ENCODE peak calls at places on chromosomes 11 and 22, in six cellular contexts. Q is bronchial epithelial cell, R is heart left ventricle, U is fibroblast of lung, Z is colonic mucosa, J is dorsolateral prefrontal cortex. Y is an unnamed sample.

GRCh38 chr11:120172921-120173705 is 35.2 kb upstream of the TRIM29 start:
- DNase-seq in Q (no peak), R (no peak), U (no peak), Z (no peak), J (no peak), Y (peak)

GRCh38 chr11:131811380-131811779 is 441.0 kb downstream of the NTM start:
- DNase-seq in Q (peak), R (no peak), U (peak), Z (no peak), J (no peak), Y (no peak)

GRCh38 chr11:518463-519202 is 11.6 kb upstream of the RNH1 start:
- DNase-seq in Q (peak), R (peak), U (peak), Z (peak), J (peak), Y (peak)

GRCh38 chr11:1928038-1928890 is 8.8 kb downstream of the TNNT3 start:
- DNase-seq in Q (no peak), R (no peak), U (no peak), Z (no peak), J (no peak), Y (no peak)

GRCh38 chr11:122042981-122043380 is 73.0 kb downstream of the BLID start:
- DNase-seq in Q (no peak), R (no peak), U (no peak), Z (no peak), J (no peak), Y (no peak)

GRCh38 chr22:18950141-18950540 is 14.0 kb upstream of the PRODH start:
- DNase-seq in Q (no peak), R (no peak), U (no peak), Z (no peak), J (no peak), Y (no peak)

GRCh38 chr11:11621881-11622706 is at the start of gene GALNT18:
- DNase-seq in Q (peak), R (peak), U (peak), Z (peak), J (peak), Y (peak)

GRCh38 chr11:1510928-1511327 is 24.3 kb upstream of the MOB2 start:
- DNase-seq in Q (no peak), R (no peak), U (no peak), Z (no peak), J (peak), Y (no peak)

GRCh38 chr11:61693897-61694840 is 14.0 kb downstream of the DAGLA start:
- DNase-seq in Q (no peak), R (peak), U (no peak), Z (peak), J (no peak), Y (no peak)

GRCh38 chr11:125275905-125276634 is 111.5 kb downstream of the PKNOX2 start:
- DNase-seq in Q (peak), R (no peak), U (peak), Z (no peak), J (no peak), Y (no peak)

GRCh38 chr11:129247129-129247528 is 55.0 kb upstream of the ARHGAP32 start:
- DNase-seq in Q (peak), R (no peak), U (peak), Z (no peak), J (no peak), Y (no peak)

GRCh38 chr22:29756341-29756740 is 10.5 kb downstream of the ZMAT5 start:
- DNase-seq in Q (peak), R (no peak), U (no peak), Z (no peak), J (no peak), Y (no peak)

GRCh38 chr11:79227732-79228416 is 213.0 kb downstream of the TENM4 start:
- DNase-seq in Q (no peak), R (no peak), U (no peak), Z (no peak), J (no peak), Y (no peak)

GRCh38 chr11:35794850-35795249 is 132.3 kb downstream of the TRIM44 start:
- DNase-seq in Q (peak), R (no peak), U (peak), Z (no peak), J (no peak), Y (no peak)

GRCh38 chr11:30254307-30255298 is 23.8 kb downstream of the FSHB start:
- DNase-seq in Q (no peak), R (no peak), U (peak), Z (no peak), J (no peak), Y (no peak)

GRCh38 chr22:39900306-39901227 is at the start of gene GRAP2:
- DNase-seq in Q (no peak), R (no peak), U (no peak), Z (no peak), J (no peak), Y (no peak)

GRCh38 chr11:122048401-122048800 is 67.6 kb downstream of the BLID start:
- DNase-seq in Q (peak), R (no peak), U (no peak), Z (no peak), J (no peak), Y (no peak)

GRCh38 chr11:115488945-115489344 is 15.3 kb downstream of the CADM1 start:
- DNase-seq in Q (peak), R (no peak), U (peak), Z (no peak), J (no peak), Y (no peak)

GRCh38 chr11:22539851-22540376 is 85.7 kb downstream of the FANCF start:
- DNase-seq in Q (peak), R (no peak), U (peak), Z (no peak), J (no peak), Y (no peak)

GRCh38 chr11:47171856-47172255 is 4.8 kb downstream of the ARFGAP2 start:
- DNase-seq in Q (no peak), R (no peak), U (no peak), Z (no peak), J (no peak), Y (no peak)

GRCh38 chr11:9754041-9754471 is 90.2 kb downstream of the SWAP70 start:
- DNase-seq in Q (peak), R (no peak), U (no peak), Z (no peak), J (no peak), Y (no peak)

GRCh38 chr11:100831929-100832480 is 144.9 kb downstream of the ARHGAP42 start:
- DNase-seq in Q (no peak), R (no peak), U (no peak), Z (no peak), J (no peak), Y (no peak)

GRCh38 chr11:118051611-118052461 is 25.0 kb upstream of the TMPRSS4 start:
- DNase-seq in Q (no peak), R (no peak), U (no peak), Z (no peak), J (no peak), Y (no peak)

GRCh38 chr11:45926001-45926401 is 3.5 kb downstream of the LARGE2 start:
- DNase-seq in Q (no peak), R (no peak), U (no peak), Z (no peak), J (no peak), Y (no peak)

GRCh38 chr11:75356613-75357012 is 5.2 kb upstream of the ARRB1 start:
- DNase-seq in Q (no peak), R (no peak), U (no peak), Z (no peak), J (no peak), Y (no peak)

GRCh38 chr11:130369713-130370112 is 55.0 kb upstream of the ZBTB44 start:
- DNase-seq in Q (no peak), R (no peak), U (no peak), Z (no peak), J (peak), Y (no peak)

GRCh38 chr22:48101704-48102103 is 1339.3 kb downstream of the TBC1D22A start:
- DNase-seq in Q (no peak), R (no peak), U (no peak), Z (no peak), J (no peak), Y (no peak)

GRCh38 chr22:20981787-20982562 is at the start of gene LZTR1:
- DNase-seq in Q (peak), R (peak), U (peak), Z (peak), J (peak), Y (peak)

GRCh38 chr11:115590254-115590653 is 86.0 kb upstream of the CADM1 start:
- DNase-seq in Q (no peak), R (no peak), U (no peak), Z (no peak), J (no peak), Y (no peak)

GRCh38 chr11:76837696-76838421 is 22.9 kb upstream of the ACER3 start:
- DNase-seq in Q (no peak), R (no peak), U (no peak), Z (peak), J (no peak), Y (no peak)

GRCh38 chr11:103091441-103091809 is 535 bp downstream of the DCUN1D5 start:
- DNase-seq in Q (peak), R (peak), U (peak), Z (peak), J (peak), Y (no peak)

GRCh38 chr22:48393041-48393370 is 1434.7 kb downstream of the BRD1 start:
- DNase-seq in Q (no peak), R (no peak), U (no peak), Z (no peak), J (no peak), Y (no peak)

GRCh38 chr11:120539681-120540369 is 28.3 kb downstream of the GRIK4 start:
- DNase-seq in Q (peak), R (no peak), U (peak), Z (no peak), J (no peak), Y (no peak)

GRCh38 chr11:45400594-45400993 is 114.5 kb upstream of the SYT13 start:
- DNase-seq in Q (peak), R (no peak), U (peak), Z (no peak), J (peak), Y (no peak)

GRCh38 chr22:36194971-36195370 is 6.6 kb downstream of the APOL4 start:
- DNase-seq in Q (peak), R (peak), U (peak), Z (peak), J (peak), Y (no peak)

GRCh38 chr22:38012604-38013072 is 28.3 kb upstream of the SOX10 start:
- DNase-seq in Q (peak), R (no peak), U (peak), Z (no peak), J (no peak), Y (no peak)

GRCh38 chr11:71525938-71526495 is 1.1 kb upstream of the KRTAP5-7 start:
- DNase-seq in Q (no peak), R (no peak), U (no peak), Z (no peak), J (no peak), Y (no peak)

DNA sequence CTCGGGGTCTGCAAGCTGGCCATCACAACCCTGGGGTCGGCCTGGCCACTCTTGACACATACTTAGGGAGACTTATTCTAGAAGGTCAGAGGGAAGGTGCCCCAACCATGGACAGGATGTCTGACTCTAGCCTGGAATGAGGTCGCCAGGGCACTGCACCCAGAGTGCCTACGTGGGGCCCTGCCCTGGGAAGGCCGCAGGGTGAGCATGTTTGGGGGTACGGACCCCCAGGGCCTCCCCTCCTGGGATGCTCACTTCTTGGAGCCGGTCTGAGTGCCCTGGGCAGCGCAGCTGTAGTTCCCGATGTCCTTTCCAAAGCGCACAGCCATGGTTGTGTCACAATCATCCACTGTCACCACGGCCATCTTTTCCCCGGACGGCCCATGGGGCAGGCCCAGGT is 75.8 kb downstream of the TRMU start:
- DNase-seq in Q (no peak), R (no peak), U (no peak), Z (no peak), J (no peak), Y (no peak)
- TF ChIP-seq CTCF in Q (no peak), R (no peak), U (no peak), Z (no peak), J (no peak), Y (no peak)

GRCh38 chr11:25961539-25961938 is 370.4 kb upstream of the ANO3 start:
- DNase-seq in Q (peak), R (no peak), U (no peak), Z (no peak), J (no peak), Y (no peak)
- TF ChIP-seq CTCF in Q (no peak), R (peak), U (no peak), Z (peak), J (peak), Y (no peak)

GRCh38 chr11:69615545-69616278 is 25.2 kb upstream of the CCND1 start:
- DNase-seq in Q (no peak), R (no peak), U (no peak), Z (no peak), J (no peak), Y (no peak)
- TF ChIP-seq CTCF in Q (no peak), R (no peak), U (no peak), Z (no peak), J (no peak), Y (no peak)

GRCh38 chr11:65217441-65218423 is 36.0 kb downstream of the CAPN1 start:
- DNase-seq in Q (no peak), R (no peak), U (no peak), Z (no peak), J (no peak), Y (no peak)

GRCh38 chr11:65215441-65216076 is 33.8 kb downstream of the CAPN1 start:
- DNase-seq in Q (no peak), R (no peak), U (no peak), Z (no peak), J (no peak), Y (peak)

GRCh38 chr11:65214212-65214845 is 32.6 kb downstream of the CAPN1 start:
- DNase-seq in Q (no peak), R (no peak), U (no peak), Z (no peak), J (no peak), Y (no peak)

GRCh38 chr11:65218446-65218845 is 36.7 kb downstream of the CAPN1 start:
- DNase-seq in Q (no peak), R (peak), U (no peak), Z (no peak), J (no peak), Y (no peak)

GRCh38 chr11:65216830-65217229 is 35.1 kb downstream of the CAPN1 start:
- DNase-seq in Q (no peak), R (no peak), U (no peak), Z (no peak), J (no peak), Y (no peak)
- TF ChIP-seq CTCF in Q (no peak), R (no peak), U (no peak), Z (no peak), J (no peak), Y (no peak)

GRCh38 chr11:126766425-126766824 is 234.1 kb downstream of the KIRREL3 start:
- DNase-seq in Q (no peak), R (no peak), U (no peak), Z (peak), J (no peak), Y (no peak)

GRCh38 chr11:126768702-126769101 is 231.9 kb downstream of the KIRREL3 start:
- DNase-seq in Q (no peak), R (no peak), U (no peak), Z (no peak), J (no peak), Y (no peak)

GRCh38 chr11:126765196-126765595 is 235.4 kb downstream of the KIRREL3 start:
- DNase-seq in Q (no peak), R (no peak), U (no peak), Z (no peak), J (no peak), Y (no peak)

DNA sequence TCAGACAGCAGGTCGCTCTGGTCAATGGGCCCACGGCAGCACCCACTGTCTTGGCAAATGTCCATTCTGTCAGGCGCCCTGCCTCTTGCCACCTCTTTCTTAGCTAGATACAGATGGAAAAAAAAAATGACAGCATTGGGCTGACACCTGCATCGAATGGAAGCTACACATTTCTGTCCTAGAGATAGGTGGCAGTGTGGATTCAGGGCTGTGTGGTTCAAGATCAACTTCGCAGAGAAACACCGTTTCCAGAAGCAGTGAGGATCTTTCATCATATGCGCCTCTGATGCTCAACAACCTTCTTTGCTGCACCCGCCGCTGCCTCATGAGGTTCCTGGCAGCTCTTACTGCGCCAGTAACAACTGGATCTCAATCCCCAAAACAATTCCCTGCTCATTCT is 236.3 kb downstream of the KIRREL3 start:
- DNase-seq in Q (no peak), R (no peak), U (peak), Z (no peak), J (no peak), Y (no peak)
- TF ChIP-seq CTCF in Q (no peak), R (no peak), U (no peak), Z (no peak), J (peak), Y (no peak)

Y was measured in omental fat pad.